ENCODE peak calls at places on chromosomes 7 and 10, in four cellular contexts. T, C, P and M are unnamed samples.
A peak's percentile ranks its signal among the peaks of the same experiment; 100 is the strongest.

GRCh38 chr7:151088856-151089699 is 2.8 kb downstream of the AGAP3 start:
- DNase-seq in P (no peak), T (peak; percentile 76), C (no peak), M (no peak)

GRCh38 chr10:78025685-78026364 is 3.5 kb downstream of the POLR3A start:
- DNase-seq in C (no peak), P (no peak), T (peak; percentile 79), M (no peak)

GRCh38 chr10:46329690-46330016 is 42.9 kb downstream of the ANTXRL start:
- DNase-seq in C (no peak), P (no peak), T (no peak), M (no peak)

GRCh38 chr10:69636273-69636575 is 6.2 kb downstream of the FAM241B start:
- DNase-seq in C (no peak), T (no peak), P (no peak), M (no peak)

GRCh38 chr7:73681031-73681430 is 2.2 kb downstream of the DNAJC30 start:
- DNase-seq in C (no peak), T (peak; percentile 60), P (no peak), M (no peak)

GRCh38 chr10:6458814-6459213 is 121.3 kb downstream of the PRKCQ start:
- DNase-seq in P (no peak), T (no peak), C (no peak), M (no peak)

GRCh38 chr7:34991938-34992840 is 45.1 kb downstream of the DPY19L1 start:
- DNase-seq in T (peak; percentile 70), C (no peak), P (peak; percentile 23), M (no peak)

GRCh38 chr10:18043607-18044006 is 91.9 kb downstream of the SLC39A12 start:
- DNase-seq in C (no peak), T (peak; percentile 26), P (no peak), M (no peak)

GRCh38 chr7:39721345-39721744 is 98.0 kb downstream of the RALA start:
- DNase-seq in C (no peak), P (no peak), T (no peak), M (no peak)

GRCh38 chr7:41046221-41046761 is 656.6 kb downstream of the INHBA start:
- DNase-seq in C (no peak), T (peak; percentile 81), P (no peak), M (no peak)

GRCh38 chr10:76459016-76459415 is 1027.6 kb downstream of the LRMDA start:
- DNase-seq in T (no peak), P (no peak), C (no peak), M (no peak)

DNA sequence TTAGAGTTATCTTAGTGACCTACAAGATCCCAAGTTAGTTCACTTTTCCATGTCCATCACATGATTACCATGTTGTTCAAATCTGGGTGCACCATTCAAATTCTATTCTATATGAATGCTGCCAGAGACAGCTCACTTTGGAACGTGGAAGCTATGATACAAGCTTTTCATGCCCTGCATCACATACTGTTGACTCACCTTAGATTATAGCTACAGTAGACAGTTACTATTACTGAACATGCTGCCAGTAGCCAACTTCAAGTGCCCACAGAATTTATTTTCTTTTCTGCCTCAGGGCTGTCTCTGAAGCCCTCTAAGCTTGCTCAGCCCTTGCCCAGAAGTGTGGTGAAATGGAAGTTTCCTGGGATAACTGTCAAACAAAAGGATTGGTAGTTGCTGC is 231.1 kb downstream of the GPR158 start:
- DNase-seq in C (no peak), P (no peak), T (no peak), M (no peak)
- TF ChIP-seq ELK1 in C (no peak), P (no peak), T (no peak), M (no peak)

GRCh38 chr7:89760690-89761089 is 393.6 kb upstream of the STEAP1 start:
- DNase-seq in P (no peak), C (no peak), T (no peak), M (no peak)
- TF ChIP-seq ELK1 in P (no peak), C (no peak), T (no peak), M (no peak)

GRCh38 chr7:30241767-30242166 is 42.6 kb upstream of the ZNRF2 start:
- DNase-seq in T (no peak), C (no peak), P (no peak), M (no peak)

GRCh38 chr7:30244340-30244739 is 40.1 kb upstream of the ZNRF2 start:
- DNase-seq in C (no peak), P (no peak), T (no peak), M (no peak)

GRCh38 chr7:30237271-30237695 is 47.1 kb upstream of the ZNRF2 start:
- DNase-seq in C (no peak), P (no peak), T (no peak), M (no peak)

GRCh38 chr7:30240401-30240800 is 44.0 kb upstream of the ZNRF2 start:
- DNase-seq in T (no peak), P (no peak), C (no peak), M (no peak)

DNA sequence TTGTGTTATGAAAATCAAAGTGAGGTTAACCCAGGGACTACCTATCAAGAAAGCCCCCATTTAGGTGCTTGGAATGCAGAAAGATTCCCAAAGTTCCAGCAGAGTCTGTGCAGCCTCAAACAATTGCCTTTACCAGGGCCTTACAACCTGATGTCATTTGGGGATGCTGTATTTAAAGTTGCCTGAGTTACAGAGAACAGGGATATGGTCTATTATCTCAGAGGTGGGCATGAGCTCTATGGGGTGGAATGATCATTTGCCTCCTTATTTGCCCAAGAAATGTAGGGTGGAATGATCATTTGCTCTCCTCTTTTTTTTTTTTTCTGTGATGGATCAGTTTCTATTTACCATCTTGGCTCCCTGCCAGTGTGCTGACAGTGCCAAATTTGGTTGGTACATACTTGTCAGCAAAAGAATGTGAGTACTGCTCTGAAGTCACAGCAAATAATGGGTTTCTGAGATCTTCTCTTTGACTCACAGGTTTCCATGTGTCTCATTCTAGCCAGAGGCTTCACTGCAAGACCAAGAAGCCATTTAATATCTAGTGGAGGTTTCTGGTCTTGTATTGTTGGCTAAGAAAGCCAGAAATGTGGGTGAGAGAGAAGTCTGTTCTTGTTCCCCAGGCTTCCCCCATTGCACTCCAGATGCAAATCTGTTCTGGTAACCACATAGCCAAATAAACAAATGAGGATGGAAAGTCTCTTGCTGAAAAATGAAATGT is 45.5 kb upstream of the ZNRF2 start:
- DNase-seq in T (no peak), P (peak; percentile 75), C (no peak), M (no peak)
- TF ChIP-seq ELK1 in T (no peak), P (no peak), C (no peak), M (no peak)

GRCh38 chr7:108376206-108376605 is 80.0 kb downstream of the NRCAM start:
- DNase-seq in P (no peak), C (no peak), T (no peak), M (no peak)
- TF ChIP-seq ELK1 in P (no peak), C (no peak), T (no peak), M (no peak)